ENCODE peak calls at places on chromosome 5, in six cellular contexts. V, S, R, F, W and X are unnamed samples.

GRCh38 chr5:35990941-35991592 is at the start of gene UGT3A1:
- DNase-seq in V (no peak), S (no peak), R (no peak), F (no peak), W (no peak), X (peak; percentile 33)

GRCh38 chr5:149765932-149766331 is 35.8 kb downstream of the PPARGC1B start:
- DNase-seq in V (no peak), S (no peak), R (no peak), F (no peak), W (no peak), X (no peak)

GRCh38 chr5:121199238-121199999 is 652.3 kb upstream of the FTMT start:
- DNase-seq in V (peak; percentile 94), S (peak; percentile 81), R (peak; percentile 20), F (no peak), W (no peak), X (peak; percentile 40)

GRCh38 chr5:54049144-54049543 is 261.2 kb downstream of the ARL15 start:
- DNase-seq in V (no peak), S (peak; percentile 14), R (no peak), F (no peak), W (no peak), X (no peak)

GRCh38 chr5:178234753-178235599 is 2.4 kb upstream of the PHYKPL start:
- DNase-seq in V (peak; percentile 67), S (peak; percentile 41), R (peak; percentile 60), F (peak; percentile 82), W (peak; percentile 88), X (peak; percentile 76)

GRCh38 chr5:5409151-5409810 is 13.2 kb upstream of the ICE1 start:
- DNase-seq in V (no peak), S (peak; percentile 20), R (no peak), F (no peak), W (no peak), X (no peak)

GRCh38 chr5:160472482-160472881 is 50.8 kb downstream of the PTTG1 start:
- DNase-seq in V (no peak), S (no peak), R (no peak), F (no peak), W (no peak), X (no peak)

GRCh38 chr5:104431946-104432345 is 869.4 kb upstream of the NUDT12 start:
- DNase-seq in V (no peak), S (no peak), R (no peak), F (no peak), W (no peak), X (no peak)

GRCh38 chr5:58197875-58198274 is 262.0 kb downstream of the PLK2 start:
- DNase-seq in V (no peak), S (peak; percentile 22), R (no peak), F (no peak), W (no peak), X (no peak)

GRCh38 chr5:57613726-57614125 is 131.1 kb upstream of the ACTBL2 start:
- DNase-seq in V (no peak), S (peak; percentile 36), R (no peak), F (no peak), W (no peak), X (no peak)

GRCh38 chr5:90557391-90557790 is 1.2 kb upstream of the ADGRV1 start:
- DNase-seq in V (no peak), S (no peak), R (no peak), F (no peak), W (no peak), X (no peak)

DNA sequence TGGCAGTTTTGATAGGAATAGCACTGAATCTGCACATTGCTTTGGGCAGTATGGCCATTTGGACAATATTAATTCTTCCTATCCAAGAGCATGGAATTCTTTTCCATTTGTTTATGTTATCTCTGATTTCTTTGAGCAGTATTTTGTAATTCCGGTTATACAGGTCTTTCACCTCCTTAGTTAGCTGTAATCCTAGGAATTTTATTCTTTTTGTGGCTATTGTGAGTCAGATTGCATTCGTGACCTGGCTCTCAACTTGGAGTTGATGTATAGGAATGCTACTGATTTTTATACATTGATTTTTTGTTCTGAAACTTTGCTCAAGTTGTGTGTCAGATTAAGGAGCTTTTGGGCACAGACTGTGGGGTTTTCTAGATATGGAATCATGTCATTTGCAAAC is 24.0 kb downstream of the TMEM161B start:
- DNase-seq in V (no peak), S (peak; percentile 31), R (no peak), F (no peak), W (no peak), X (no peak)
- H3K4me1 ChIP-seq in V (no peaks in the 10 kb centered on the region), S (no peaks in the 10 kb centered on the region), R (peaks cover 5% of the 10 kb centered on the region), F (peaks cover 5% of the 10 kb centered on the region), W (peaks cover 2% of the 10 kb centered on the region), X (no peaks in the 10 kb centered on the region)

DNA sequence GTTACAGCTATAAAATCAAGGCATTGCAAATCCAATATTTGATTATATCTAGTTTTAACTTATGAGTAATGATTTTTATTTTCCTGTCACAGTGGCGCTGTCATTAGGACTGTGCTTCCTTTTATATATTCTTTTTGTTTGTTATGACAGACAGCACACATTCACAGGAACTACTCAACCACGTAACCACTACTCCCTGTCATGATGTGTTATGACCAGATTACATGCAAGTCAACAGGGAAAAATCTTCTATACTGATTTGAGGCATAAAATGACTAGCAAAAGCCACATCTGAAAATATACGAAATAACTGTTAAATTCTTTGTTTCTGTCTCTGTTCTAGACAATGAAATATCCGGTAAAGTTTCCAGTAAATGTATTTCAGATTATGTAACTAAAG is 25.4 kb downstream of the SREK1 start:
- DNase-seq in V (no peak), S (peak; percentile 13), R (no peak), F (no peak), W (no peak), X (no peak)
- H3K27ac ChIP-seq in V (no peak overlapping the region), S (no peak overlapping the region), R (no peak overlapping the region), F (no peak overlapping the region), W (no peak overlapping the region), X (no peak overlapping the region)

DNA sequence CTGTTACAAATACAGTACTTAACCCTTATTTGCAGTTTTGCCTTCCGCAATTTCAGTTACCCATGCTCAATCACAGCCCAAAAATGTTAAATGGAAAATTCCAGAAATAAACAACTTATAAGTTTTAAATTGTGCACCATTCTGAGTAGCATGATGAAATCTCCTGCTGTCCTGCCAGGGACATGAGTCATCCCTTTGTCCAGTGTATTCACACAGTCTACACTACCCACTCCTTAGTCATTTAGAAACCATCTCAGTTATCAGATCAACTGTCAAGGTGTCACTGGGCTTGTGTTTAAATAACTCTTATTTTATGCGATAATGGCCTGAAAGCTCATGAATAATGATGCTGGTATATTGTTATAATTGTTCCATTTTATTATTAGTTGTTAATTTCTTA is 95.8 kb downstream of the PLCXD3 start:
- DNase-seq in V (peak; percentile 94), S (peak; percentile 96), R (peak; percentile 23), F (no peak), W (no peak), X (no peak)
- H3K4me1 ChIP-seq in V (peaks cover 38% of the 10 kb centered on the region), S (peaks cover 4% of the 10 kb centered on the region), R (no peaks in the 10 kb centered on the region), F (peaks cover 84% of the 10 kb centered on the region), W (no peaks in the 10 kb centered on the region), X (peaks cover 7% of the 10 kb centered on the region)

DNA sequence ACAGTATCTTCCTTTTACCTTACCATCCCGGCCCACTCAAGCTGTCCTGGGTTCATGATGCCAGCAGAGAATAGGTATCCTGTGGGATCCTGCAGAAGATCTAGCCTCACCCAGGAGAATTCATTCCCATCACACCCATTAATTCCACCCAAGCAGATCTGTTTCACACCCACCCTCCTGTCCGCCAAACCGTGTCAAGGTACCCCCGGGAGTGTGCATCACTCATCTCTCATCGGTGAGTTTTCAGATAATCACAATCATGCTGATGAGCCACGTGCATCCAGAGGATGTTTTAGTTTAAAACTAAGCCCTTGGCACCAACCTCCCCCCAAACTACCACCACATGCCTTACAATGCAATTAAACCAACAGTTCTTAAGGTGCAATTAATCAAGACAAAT is 18.8 kb downstream of the ANKH start:
- DNase-seq in V (no peak), S (no peak), R (no peak), F (no peak), W (no peak), X (no peak)
- H3K27ac ChIP-seq in V (no peak overlapping the region), S (no peak overlapping the region), R (no peak overlapping the region), F (no peak overlapping the region), W (no peak overlapping the region), X (no peak overlapping the region)

GRCh38 chr5:53024535-53024934 is 35.4 kb downstream of the ITGA2 start:
- DNase-seq in V (no peak), S (no peak), R (no peak), F (no peak), W (no peak), X (no peak)
- H3K4me1 ChIP-seq in V (no peaks in the 10 kb centered on the region), S (peaks cover 28% of the 10 kb centered on the region), R (no peaks in the 10 kb centered on the region), F (peaks cover 5% of the 10 kb centered on the region), W (no peaks in the 10 kb centered on the region), X (no peaks in the 10 kb centered on the region)

GRCh38 chr5:181052928-181053759 is 13.1 kb downstream of the BTNL9 start:
- DNase-seq in V (peak; percentile 8), S (no peak), R (no peak), F (no peak), W (no peak), X (no peak)
- H3K27ac ChIP-seq in V (no peak overlapping the region), S (no peak overlapping the region), R (no peak overlapping the region), F (peak overlapping the region; percentile 91), W (no peak overlapping the region), X (peak overlapping the region; percentile 22)

DNA sequence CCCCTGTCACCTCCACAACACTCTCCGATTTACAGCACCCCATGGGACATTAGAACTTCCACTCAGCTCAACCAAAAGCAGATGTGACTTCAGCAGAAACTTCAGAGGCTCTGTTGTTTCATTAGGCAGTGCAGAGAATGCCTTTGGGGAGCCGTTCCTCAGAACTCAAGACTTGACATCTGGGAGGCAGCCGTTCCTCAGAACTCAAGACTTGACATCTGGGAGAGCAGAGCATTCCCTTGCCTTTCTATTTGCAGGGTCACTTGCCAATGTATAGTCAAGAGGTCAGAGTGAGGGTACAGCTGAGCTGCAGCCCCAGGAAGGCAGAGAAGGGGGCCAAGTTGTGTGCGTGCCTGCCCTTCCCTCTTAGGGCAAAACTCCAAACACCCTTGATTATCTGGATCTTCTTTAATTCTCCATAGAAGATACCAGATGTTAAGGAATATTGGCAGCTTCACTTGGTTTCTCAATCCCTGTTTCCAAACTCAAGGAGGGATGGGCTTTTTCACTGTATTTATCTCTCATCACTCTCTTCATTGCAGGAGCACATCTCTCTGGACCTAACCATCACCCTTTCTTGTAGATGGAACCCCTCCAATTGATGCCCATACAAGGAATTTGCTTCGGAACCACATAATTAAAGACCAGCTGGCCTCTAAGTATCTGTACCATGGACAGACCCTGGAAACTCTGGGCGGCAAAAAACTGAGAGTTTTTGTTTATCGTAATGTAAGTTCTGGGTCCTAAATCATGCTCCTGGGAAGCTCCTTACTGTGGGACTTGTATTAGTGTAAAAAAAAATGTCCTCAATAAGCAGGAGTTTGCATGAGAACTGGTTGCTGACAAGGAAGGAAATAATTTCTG is 25.6 kb downstream of the TGFBI start:
- DNase-seq in V (peak; percentile 35), S (peak; percentile 49), R (peak; percentile 27), F (no peak), W (no peak), X (no peak)
- H3K4me1 ChIP-seq in V (no peaks in the 10 kb centered on the region), S (peaks cover 54% of the 10 kb centered on the region), R (peaks cover 7% of the 10 kb centered on the region), F (peaks cover 51% of the 10 kb centered on the region), W (no peaks in the 10 kb centered on the region), X (peaks cover 8% of the 10 kb centered on the region)